ENCODE peak calls at places on chromosome 6, in six cellular contexts. T is CD4-positive, alpha-beta memory T cell; R is upper lobe of left lung; U is right lobe of liver; D is left ventricle myocardium inferior; S is mammary epithelial cell. Z is an unnamed sample.

GRCh38 chr6:40672118-40672517 is 85.0 kb upstream of the LRFN2 start:
- DNase-seq in S (no peak), U (no peak), R (no peak), T (no peak), D (no peak), Z (no peak)

GRCh38 chr6:72246926-72247325 is 360.6 kb downstream of the RIMS1 start:
- DNase-seq in T (no peak), U (no peak), S (peak; percentile 1), R (no peak), D (no peak), Z (no peak)

GRCh38 chr6:157392927-157393666 is 12.1 kb downstream of the ZDHHC14 start:
- DNase-seq in U (no peak), S (no peak), D (no peak), R (no peak), T (no peak), Z (no peak)

GRCh38 chr6:137677714-137678113 is 183.5 kb upstream of the OLIG3 start:
- DNase-seq in U (peak; percentile 41), D (peak; percentile 31), S (no peak), T (no peak), R (no peak), Z (no peak)

GRCh38 chr6:105310371-105310770 is 92.5 kb downstream of the PREP start:
- DNase-seq in R (no peak), U (no peak), T (no peak), S (no peak), D (no peak), Z (no peak)

GRCh38 chr6:89073014-89073620 is 7.4 kb upstream of the PNRC1 start:
- DNase-seq in U (no peak), D (no peak), T (no peak), S (no peak), R (no peak), Z (no peak)

GRCh38 chr6:17902953-17903352 is 84.5 kb downstream of the KIF13A start:
- DNase-seq in S (no peak), T (no peak), D (no peak), R (no peak), U (no peak), Z (no peak)

GRCh38 chr6:89368107-89368506 is 15.6 kb upstream of the UBE2J1 start:
- DNase-seq in R (no peak), S (peak; percentile 26), T (peak; percentile 37), D (peak; percentile 57), U (no peak), Z (peak; percentile 40)

GRCh38 chr6:55176958-55177357 is 2.6 kb downstream of the HCRTR2 start:
- DNase-seq in U (no peak), R (no peak), T (no peak), D (no peak), S (peak; percentile 21), Z (no peak)

GRCh38 chr6:154548130-154548830 is 37.8 kb upstream of the CNKSR3 start:
- DNase-seq in R (no peak), T (no peak), D (peak; percentile 20), S (no peak), U (peak; percentile 35), Z (peak; percentile 59)

GRCh38 chr6:170188571-170189001 is 102.3 kb downstream of the DLL1 start:
- DNase-seq in R (no peak), T (no peak), D (no peak), U (no peak), S (no peak), Z (no peak)

GRCh38 chr6:149910721-149911151 is 12.2 kb downstream of the RAET1G start:
- DNase-seq in D (no peak), S (no peak), U (no peak), R (peak; percentile 53), T (no peak), Z (no peak)

GRCh38 chr6:42294759-42295158 is 77.1 kb upstream of the MRPS10 start:
- DNase-seq in S (peak; percentile 98), T (no peak), U (no peak), D (no peak), R (no peak), Z (no peak)

GRCh38 chr6:150079604-150080003 is 10.7 kb upstream of the ULBP3 start:
- DNase-seq in D (no peak), R (no peak), S (no peak), T (peak; percentile 55), U (no peak), Z (no peak)

GRCh38 chr6:148332088-148332487 is 10.6 kb upstream of the SASH1 start:
- DNase-seq in D (no peak), U (no peak), S (peak; percentile 29), R (no peak), T (no peak), Z (no peak)

GRCh38 chr6:11536795-11537194 is 754 bp upstream of the TMEM170B start:
- DNase-seq in D (no peak), U (no peak), R (no peak), T (no peak), S (no peak), Z (peak; percentile 43)

GRCh38 chr6:13573255-13573654 is 1.1 kb upstream of the SIRT5 start:
- DNase-seq in R (no peak), D (no peak), T (no peak), U (no peak), S (no peak), Z (no peak)

GRCh38 chr6:94052754-94053153 is 633.4 kb upstream of the EPHA7 start:
- DNase-seq in T (no peak), S (no peak), R (no peak), U (no peak), D (no peak), Z (no peak)

GRCh38 chr6:157339432-157339831 is 16.1 kb upstream of the TMEM242 start:
- DNase-seq in R (no peak), U (no peak), T (no peak), S (no peak), D (no peak), Z (no peak)

GRCh38 chr6:4272996-4273395 is 137.6 kb upstream of the ECI2 start:
- DNase-seq in S (no peak), R (no peak), D (no peak), U (no peak), T (no peak), Z (no peak)

GRCh38 chr6:107061125-107062020 is 33.4 kb downstream of the MTRES1 start:
- DNase-seq in S (no peak), D (no peak), T (peak; percentile 1), U (no peak), R (no peak), Z (no peak)

GRCh38 chr6:110040716-110041115 is 62.6 kb downstream of the GPR6 start:
- DNase-seq in D (no peak), S (no peak), R (no peak), T (no peak), U (no peak), Z (no peak)

GRCh38 chr6:167666571-167667203 is 160.0 kb upstream of the AFDN start:
- DNase-seq in S (no peak), R (no peak), U (no peak), T (no peak), D (no peak), Z (peak; percentile 21)
- H3K9me3 ChIP-seq in S (peaks cover 32% of the 10 kb centered on the region), R (no peaks in the 10 kb centered on the region), U (no peaks in the 10 kb centered on the region), T (no peaks in the 10 kb centered on the region), D (no peaks in the 10 kb centered on the region), Z (no peaks in the 10 kb centered on the region)

GRCh38 chr6:80145921-80146320 is 39.5 kb downstream of the BCKDHB start:
- DNase-seq in R (no peak), S (no peak), T (no peak), D (no peak), U (no peak), Z (no peak)

GRCh38 chr6:80145509-80145908 is 39.0 kb downstream of the BCKDHB start:
- DNase-seq in T (no peak), S (no peak), D (no peak), R (no peak), U (no peak), Z (no peak)

GRCh38 chr6:80142586-80142985 is 36.1 kb downstream of the BCKDHB start:
- DNase-seq in D (no peak), R (no peak), S (no peak), T (no peak), U (no peak), Z (no peak)

GRCh38 chr6:80144753-80145152 is 38.3 kb downstream of the BCKDHB start:
- DNase-seq in R (no peak), D (no peak), T (no peak), S (no peak), U (no peak), Z (no peak)

DNA sequence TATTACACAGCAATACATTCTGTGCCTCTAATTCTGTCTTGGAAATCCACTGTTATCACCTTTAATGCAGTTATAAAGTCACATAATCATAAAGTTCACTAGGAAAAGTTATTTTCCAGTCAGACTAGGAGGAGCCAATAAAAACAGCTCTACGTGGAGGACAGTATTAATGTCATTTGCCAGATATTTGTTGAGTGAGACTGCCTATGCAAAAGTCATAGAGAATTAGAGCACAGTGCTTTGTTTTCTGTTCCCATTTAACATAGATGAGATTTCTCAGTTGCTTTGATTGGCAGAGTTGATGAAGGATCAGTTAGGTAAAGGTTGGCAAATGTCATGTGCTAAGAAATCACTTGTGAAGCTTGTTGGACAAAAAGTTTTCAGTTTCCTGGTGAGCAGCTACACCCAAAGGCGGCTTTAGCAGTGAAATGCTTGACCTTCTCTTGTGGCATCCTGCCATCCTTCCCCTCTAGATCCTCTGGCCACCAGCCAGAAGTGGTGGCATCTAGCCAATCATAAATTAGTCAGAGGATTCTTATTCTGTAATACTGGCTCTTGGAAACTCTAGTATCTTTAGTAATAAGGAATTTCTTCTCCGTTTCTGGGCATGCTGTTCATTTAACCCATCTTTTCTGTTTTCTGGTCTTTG is 37.0 kb downstream of the BCKDHB start:
- DNase-seq in U (peak; percentile 21), T (no peak), R (no peak), S (peak; percentile 84), D (peak; percentile 37), Z (peak; percentile 62)
- H3K27ac ChIP-seq in U (no peak overlapping the region), T (no peak overlapping the region), R (no peak overlapping the region), S (no peak overlapping the region), D (peak overlapping the region; percentile 54), Z (no peak overlapping the region)

GRCh38 chr6:167499161-167499660 is 174.3 kb downstream of the TTLL2 start:
- DNase-seq in R (no peak), D (no peak), S (no peak), U (peak; percentile 51), T (no peak), Z (no peak)

GRCh38 chr6:167502471-167502870 is 177.6 kb downstream of the TTLL2 start:
- DNase-seq in D (no peak), R (no peak), U (no peak), T (no peak), S (no peak), Z (no peak)

GRCh38 chr6:167501831-167502385 is 177.0 kb downstream of the TTLL2 start:
- DNase-seq in D (no peak), S (no peak), U (peak; percentile 68), T (no peak), R (no peak), Z (peak; percentile 68)

GRCh38 chr6:167497387-167498056 is 172.6 kb downstream of the TTLL2 start:
- DNase-seq in T (no peak), S (no peak), R (no peak), U (peak; percentile 61), D (no peak), Z (no peak)

DNA sequence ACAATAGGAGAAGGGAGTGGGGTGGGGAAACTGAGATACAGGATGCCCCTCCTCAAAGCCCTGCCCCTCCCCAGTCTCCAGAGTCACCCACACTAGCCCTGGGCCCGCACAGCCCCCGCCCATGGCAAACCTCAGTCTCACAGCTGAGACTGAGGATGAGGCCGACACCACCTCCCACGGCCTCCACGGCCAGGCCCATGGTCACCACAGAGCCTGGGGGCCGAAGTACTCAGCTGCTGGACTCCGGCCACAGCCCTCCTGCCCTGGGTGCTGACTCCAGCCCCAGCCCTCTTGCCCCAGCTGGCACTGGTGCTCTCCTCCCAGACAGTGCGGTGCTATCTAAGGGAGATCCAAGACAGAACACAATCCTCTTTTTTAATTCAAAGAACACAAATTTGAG is 176.1 kb downstream of the TTLL2 start:
- DNase-seq in R (no peak), S (no peak), D (no peak), U (no peak), T (no peak), Z (no peak)
- H3K9me3 ChIP-seq in R (no peaks in the 10 kb centered on the region), S (peaks cover 23% of the 10 kb centered on the region), D (no peaks in the 10 kb centered on the region), U (no peaks in the 10 kb centered on the region), T (no peaks in the 10 kb centered on the region), Z (no peaks in the 10 kb centered on the region)

GRCh38 chr6:31634131-31634530 is 13.6 kb downstream of the PRRC2A start:
- DNase-seq in R (no peak), U (no peak), T (no peak), S (no peak), D (no peak), Z (no peak)
- H3K27ac ChIP-seq in R (no peak overlapping the region), U (no peak overlapping the region), T (no peak overlapping the region), S (no peak overlapping the region), D (no peak overlapping the region), Z (no peak overlapping the region)